ENCODE peak calls at places on chromosomes 3 and 15, in four cellular contexts. One of them, this sample, is unnamed.

GRCh38 chr3:118089563-118089962 is 945.1 kb downstream of the IGSF11 start:
- DNase-seq in HepG2: no peak
- DNase-seq in K562: no peak
- DNase-seq in GM12878: no peak
- DNase-seq in this sample: no peak

GRCh38 chr15:82851331-82851850 is 42.0 kb downstream of the WHAMM start:
- DNase-seq in HepG2: no peak
- DNase-seq in K562: no peak
- DNase-seq in GM12878: no peak
- DNase-seq in this sample: no peak

GRCh38 chr15:44676676-44677075 is 13.2 kb upstream of the SPG11 start:
- DNase-seq in HepG2: no peak
- DNase-seq in K562: no peak
- DNase-seq in GM12878: no peak
- DNase-seq in this sample: no peak

GRCh38 chr3:196990654-196991053 is 22.0 kb upstream of the PIGZ start:
- DNase-seq in HepG2: peak
- DNase-seq in K562: no peak
- DNase-seq in GM12878: no peak
- DNase-seq in this sample: no peak

GRCh38 chr3:159748408-159748807 is 240.2 kb upstream of the IL12A start:
- DNase-seq in HepG2: no peak
- DNase-seq in K562: no peak
- DNase-seq in GM12878: no peak
- DNase-seq in this sample: no peak

GRCh38 chr3:172140499-172141391 is 101.4 kb downstream of the FNDC3B start:
- DNase-seq in HepG2: peak
- DNase-seq in K562: no peak
- DNase-seq in GM12878: no peak
- DNase-seq in this sample: no peak

GRCh38 chr3:126211569-126211968 is 31.2 kb upstream of the ALDH1L1 start:
- DNase-seq in HepG2: no peak
- DNase-seq in K562: no peak
- DNase-seq in GM12878: no peak
- DNase-seq in this sample: no peak

GRCh38 chr15:66701422-66702034 is 508 bp upstream of the SMAD6 start:
- DNase-seq in HepG2: peak
- DNase-seq in K562: no peak
- DNase-seq in GM12878: no peak
- DNase-seq in this sample: peak

GRCh38 chr15:77811270-77811669 is 178.6 kb upstream of the LINGO1 start:
- DNase-seq in HepG2: no peak
- DNase-seq in K562: no peak
- DNase-seq in GM12878: no peak
- DNase-seq in this sample: no peak

GRCh38 chr3:102178817-102179216 is 256.0 kb upstream of the ZPLD1 start:
- DNase-seq in HepG2: no peak
- DNase-seq in K562: no peak
- DNase-seq in GM12878: no peak
- DNase-seq in this sample: no peak

GRCh38 chr15:49987198-49987785 is 131.7 kb downstream of the ATP8B4 start:
- DNase-seq in HepG2: no peak
- DNase-seq in K562: no peak
- DNase-seq in GM12878: no peak
- DNase-seq in this sample: no peak

GRCh38 chr15:101126618-101127502 is 125.0 kb downstream of the CHSY1 start:
- DNase-seq in HepG2: no peak
- DNase-seq in K562: no peak
- DNase-seq in GM12878: no peak
- DNase-seq in this sample: peak

GRCh38 chr15:98794211-98794610 is 145.9 kb downstream of the IGF1R start:
- DNase-seq in HepG2: no peak
- DNase-seq in K562: no peak
- DNase-seq in GM12878: no peak
- DNase-seq in this sample: no peak

GRCh38 chr15:98951004-98951403 is 56.6 kb downstream of the PGPEP1L start:
- DNase-seq in HepG2: no peak
- DNase-seq in K562: no peak
- DNase-seq in GM12878: no peak
- DNase-seq in this sample: no peak

GRCh38 chr15:78098131-78098755 is 5.9 kb downstream of the SH2D7 start:
- DNase-seq in HepG2: no peak
- DNase-seq in K562: no peak
- DNase-seq in GM12878: no peak
- DNase-seq in this sample: no peak

GRCh38 chr15:92878593-92879053 is 21.5 kb upstream of the CHD2 start:
- DNase-seq in HepG2: no peak
- DNase-seq in K562: peak
- DNase-seq in GM12878: no peak
- DNase-seq in this sample: no peak

GRCh38 chr3:156388469-156389150 is 166.3 kb downstream of the SSR3 start:
- DNase-seq in HepG2: no peak
- DNase-seq in K562: no peak
- DNase-seq in GM12878: no peak
- DNase-seq in this sample: no peak

GRCh38 chr15:90903733-90904536 is 833 bp downstream of the MAN2A2 start:
- DNase-seq in HepG2: peak
- DNase-seq in K562: peak
- DNase-seq in GM12878: no peak
- DNase-seq in this sample: no peak

GRCh38 chr3:32876920-32877319 is 59.1 kb downstream of the TRIM71 start:
- DNase-seq in HepG2: no peak
- DNase-seq in K562: no peak
- DNase-seq in GM12878: no peak
- DNase-seq in this sample: no peak

GRCh38 chr3:112097378-112097777 is 11.2 kb downstream of the C3orf52 start:
- DNase-seq in HepG2: peak
- DNase-seq in K562: peak
- DNase-seq in GM12878: no peak
- DNase-seq in this sample: no peak

GRCh38 chr3:174767406-174767805 is 91.7 kb upstream of the NAALADL2 start:
- DNase-seq in HepG2: no peak
- DNase-seq in K562: no peak
- DNase-seq in GM12878: no peak
- DNase-seq in this sample: no peak

GRCh38 chr3:171704814-171705213 is 105.5 kb downstream of the PLD1 start:
- DNase-seq in HepG2: no peak
- DNase-seq in K562: no peak
- DNase-seq in GM12878: no peak
- DNase-seq in this sample: no peak

GRCh38 chr3:63968612-63969350 is 54.5 kb downstream of the PSMD6 start:
- DNase-seq in HepG2: no peak
- DNase-seq in K562: no peak
- DNase-seq in GM12878: no peak
- DNase-seq in this sample: no peak

GRCh38 chr3:143283432-143284128 is 164.0 kb downstream of the CHST2 start:
- DNase-seq in HepG2: no peak
- DNase-seq in K562: peak
- DNase-seq in GM12878: no peak
- DNase-seq in this sample: no peak

GRCh38 chr3:27317096-27317495 is 52.1 kb downstream of the NEK10 start:
- DNase-seq in HepG2: peak
- DNase-seq in K562: no peak
- DNase-seq in GM12878: no peak
- DNase-seq in this sample: no peak

GRCh38 chr3:132239587-132239986 is 77.6 kb upstream of the ACP3 start:
- DNase-seq in HepG2: no peak
- DNase-seq in K562: no peak
- DNase-seq in GM12878: no peak
- DNase-seq in this sample: no peak

GRCh38 chr3:13708301-13708700 is 159.4 kb downstream of the FBLN2 start:
- DNase-seq in HepG2: no peak
- DNase-seq in K562: no peak
- DNase-seq in GM12878: no peak
- DNase-seq in this sample: no peak

GRCh38 chr3:161208931-161209330 is 12.2 kb upstream of the NMD3 start:
- DNase-seq in HepG2: no peak
- DNase-seq in K562: no peak
- DNase-seq in GM12878: no peak
- DNase-seq in this sample: no peak

GRCh38 chr15:68489426-68489825 is 57.5 kb upstream of the ITGA11 start:
- DNase-seq in HepG2: no peak
- DNase-seq in K562: no peak
- DNase-seq in GM12878: no peak
- DNase-seq in this sample: no peak

GRCh38 chr3:111315911-111316310 is 226.1 kb upstream of the CD96 start:
- DNase-seq in HepG2: no peak
- DNase-seq in K562: no peak
- DNase-seq in GM12878: no peak
- DNase-seq in this sample: no peak

GRCh38 chr3:139541898-139542288 is 2.4 kb upstream of the RBP1 start:
- DNase-seq in HepG2: no peak
- DNase-seq in K562: no peak
- DNase-seq in GM12878: no peak
- DNase-seq in this sample: no peak

GRCh38 chr3:26406636-26407035 is 215.9 kb upstream of the LRRC3B start:
- DNase-seq in HepG2: no peak
- DNase-seq in K562: no peak
- DNase-seq in GM12878: no peak
- DNase-seq in this sample: no peak

GRCh38 chr15:66390670-66391069 is 4.0 kb downstream of the MAP2K1 start:
- DNase-seq in HepG2: no peak
- DNase-seq in K562: no peak
- DNase-seq in GM12878: peak
- DNase-seq in this sample: no peak

GRCh38 chr3:133930341-133930933 is 34.8 kb upstream of the RAB6B start:
- DNase-seq in HepG2: peak
- DNase-seq in K562: peak
- DNase-seq in GM12878: no peak
- DNase-seq in this sample: peak

GRCh38 chr15:61030451-61030850 is 198.7 kb downstream of the RORA start:
- DNase-seq in HepG2: no peak
- DNase-seq in K562: no peak
- DNase-seq in GM12878: no peak
- DNase-seq in this sample: no peak

GRCh38 chr3:97721446-97721845 is 43.1 kb upstream of the ARL6 start:
- DNase-seq in HepG2: peak
- DNase-seq in K562: no peak
- DNase-seq in GM12878: no peak
- DNase-seq in this sample: no peak

GRCh38 chr3:97720417-97720816 is 44.1 kb upstream of the ARL6 start:
- DNase-seq in HepG2: no peak
- DNase-seq in K562: no peak
- DNase-seq in GM12878: no peak
- DNase-seq in this sample: no peak

GRCh38 chr3:97713634-97714033 is 50.9 kb upstream of the ARL6 start:
- DNase-seq in HepG2: no peak
- DNase-seq in K562: no peak
- DNase-seq in GM12878: no peak
- DNase-seq in this sample: peak

DNA sequence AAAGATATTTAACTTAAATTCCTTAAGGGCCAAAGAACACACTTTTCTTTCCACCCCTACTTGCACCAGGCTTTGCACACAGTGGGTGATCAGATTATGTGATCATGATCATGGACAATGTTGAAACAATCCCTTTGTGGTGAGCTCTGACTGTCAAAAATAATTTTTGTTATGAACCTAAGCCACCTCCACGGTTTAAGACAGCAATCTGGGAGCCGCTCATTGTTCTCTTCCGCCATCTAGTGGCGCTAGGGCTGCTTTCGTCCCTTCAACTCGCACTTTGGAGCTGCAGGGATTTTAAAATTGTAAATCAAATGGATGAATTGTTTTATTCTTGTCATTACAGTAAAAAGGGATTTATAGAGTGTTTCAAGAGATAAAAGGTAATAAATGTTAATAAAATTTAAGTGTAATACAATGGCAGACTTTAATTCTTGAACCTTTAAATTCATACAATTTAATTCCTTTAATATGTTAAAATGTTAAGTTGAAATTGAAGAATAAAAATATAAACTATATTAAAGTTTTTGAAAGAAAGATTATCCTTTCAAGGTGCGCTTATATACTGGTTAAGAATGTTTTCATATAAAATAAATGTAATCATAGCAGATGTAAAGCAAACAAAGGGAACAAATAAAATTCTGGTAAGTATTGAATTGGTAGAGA is 45.3 kb upstream of the ARL6 start:
- DNase-seq in HepG2: peak
- DNase-seq in K562: peak
- DNase-seq in GM12878: peak
- DNase-seq in this sample: peak
- H3K4me2 ChIP-seq in HepG2: no peak
- H3K4me2 ChIP-seq in K562: no peak
- H3K4me2 ChIP-seq in GM12878: no peak
- H3K4me2 ChIP-seq in this sample: no peak

DNA sequence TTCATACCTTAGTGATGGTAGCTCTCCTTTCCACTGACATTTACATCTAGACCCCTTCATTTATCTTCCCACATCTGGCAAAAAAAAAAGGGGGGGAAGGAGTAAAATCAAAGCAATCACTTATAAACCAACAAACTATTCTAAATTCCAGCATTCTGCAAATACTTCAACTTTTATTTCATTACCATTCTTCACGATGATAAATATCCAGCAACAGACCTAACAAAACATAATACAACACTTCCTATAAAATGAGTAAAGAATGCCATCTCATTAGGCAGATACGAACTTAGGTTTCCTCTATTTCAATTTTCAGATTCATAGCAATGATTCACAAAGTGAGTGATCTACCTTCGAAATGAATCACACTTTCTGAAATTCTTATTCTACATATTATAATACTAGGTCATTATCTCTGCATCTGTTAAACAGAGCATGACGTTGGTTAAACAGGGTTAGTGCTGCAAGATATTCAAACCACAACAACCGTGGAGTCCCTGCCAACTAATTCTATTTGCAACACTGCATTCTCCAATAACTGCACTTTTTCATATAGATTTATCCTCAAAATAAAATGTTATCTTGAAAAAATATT is at the start of gene LRRFIP2:
- DNase-seq in HepG2: no peak
- DNase-seq in K562: no peak
- DNase-seq in GM12878: peak
- DNase-seq in this sample: peak
- TF ChIP-seq NFIC in HepG2: no peak
- TF ChIP-seq NFIC in K562: no peak
- TF ChIP-seq NFIC in GM12878: peak
- TF ChIP-seq NFIC in this sample: peak

GRCh38 chr3:125042725-125043406 is 12.9 kb downstream of the HEG1 start:
- DNase-seq in HepG2: no peak
- DNase-seq in K562: no peak
- DNase-seq in GM12878: no peak
- DNase-seq in this sample: no peak
- TF ChIP-seq YY1 in HepG2: no peak
- TF ChIP-seq YY1 in K562: no peak
- TF ChIP-seq YY1 in GM12878: no peak
- TF ChIP-seq YY1 in this sample: no peak

DNA sequence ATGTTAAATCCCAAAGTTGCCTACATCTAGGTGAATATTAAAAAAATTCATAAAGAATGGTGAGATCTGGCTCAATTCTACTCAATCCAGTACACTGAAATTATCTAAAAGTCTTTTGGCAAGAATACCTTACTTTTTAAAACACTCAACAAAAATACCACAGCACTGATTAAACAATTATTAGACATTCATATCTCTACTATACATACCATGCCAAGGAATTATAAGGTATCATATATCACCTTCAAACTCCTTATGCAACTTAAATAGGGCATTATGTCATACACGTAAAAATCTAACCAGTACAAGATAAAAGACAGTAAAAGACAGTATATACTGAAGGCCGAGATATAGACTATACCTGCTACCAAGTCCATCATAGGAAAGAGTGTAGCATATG is 6.1 kb upstream of the ANKRD28 start:
- DNase-seq in HepG2: no peak
- DNase-seq in K562: no peak
- DNase-seq in GM12878: no peak
- DNase-seq in this sample: no peak
- H3K4me2 ChIP-seq in HepG2: no peak
- H3K4me2 ChIP-seq in K562: no peak
- H3K4me2 ChIP-seq in GM12878: no peak
- H3K4me2 ChIP-seq in this sample: no peak

This sample was measured in SK-N-SH.